ENCODE peak calls at places on chromosomes 13 and 19, in five cellular contexts. One of them, this sample, is unnamed.

GRCh38 chr13:106381083-106381482 is 154.4 kb downstream of the EFNB2 start:
- DNase-seq in spleen: no peak
- DNase-seq in tibial artery: no peak
- DNase-seq in colonic mucosa: no peak
- DNase-seq in AG10803: no peak
- DNase-seq in this sample: no peak

GRCh38 chr13:31105020-31105800 is 56.5 kb downstream of the HSPH1 start:
- DNase-seq in spleen: no peak
- DNase-seq in tibial artery: no peak
- DNase-seq in colonic mucosa: no peak
- DNase-seq in AG10803: no peak
- DNase-seq in this sample: no peak

GRCh38 chr13:44843403-44843802 is 145.9 kb downstream of the NUFIP1 start:
- DNase-seq in spleen: no peak
- DNase-seq in tibial artery: no peak
- DNase-seq in colonic mucosa: no peak
- DNase-seq in AG10803: peak
- DNase-seq in this sample: no peak

GRCh38 chr13:44012910-44013309 is 133.2 kb downstream of the LACC1 start:
- DNase-seq in spleen: no peak
- DNase-seq in tibial artery: no peak
- DNase-seq in colonic mucosa: no peak
- DNase-seq in AG10803: no peak
- DNase-seq in this sample: no peak

GRCh38 chr19:47389150-47389556 is 30.2 kb downstream of the MEIS3 start:
- DNase-seq in spleen: peak
- DNase-seq in tibial artery: no peak
- DNase-seq in colonic mucosa: no peak
- DNase-seq in AG10803: no peak
- DNase-seq in this sample: no peak

GRCh38 chr13:61880576-61881283 is 465.1 kb upstream of the PCDH20 start:
- DNase-seq in spleen: no peak
- DNase-seq in tibial artery: no peak
- DNase-seq in colonic mucosa: no peak
- DNase-seq in AG10803: no peak
- DNase-seq in this sample: no peak

GRCh38 chr19:47581605-47582319 is 8.8 kb upstream of the ZNF541 start:
- DNase-seq in spleen: no peak
- DNase-seq in tibial artery: no peak
- DNase-seq in colonic mucosa: no peak
- DNase-seq in AG10803: no peak
- DNase-seq in this sample: no peak

GRCh38 chr13:35700661-35701060 is 224.2 kb upstream of the MAB21L1 start:
- DNase-seq in spleen: no peak
- DNase-seq in tibial artery: no peak
- DNase-seq in colonic mucosa: no peak
- DNase-seq in AG10803: peak
- DNase-seq in this sample: no peak

GRCh38 chr19:9953802-9954542 is 17.7 kb upstream of the OLFM2 start:
- DNase-seq in spleen: no peak
- DNase-seq in tibial artery: no peak
- DNase-seq in colonic mucosa: no peak
- DNase-seq in AG10803: no peak
- DNase-seq in this sample: no peak

GRCh38 chr19:1250374-1251232 is 2.2 kb downstream of the MIDN start:
- DNase-seq in spleen: peak
- DNase-seq in tibial artery: no peak
- DNase-seq in colonic mucosa: peak
- DNase-seq in AG10803: peak
- DNase-seq in this sample: no peak

GRCh38 chr13:76884167-76884566 is 2.0 kb downstream of the KCTD12 start:
- DNase-seq in spleen: peak
- DNase-seq in tibial artery: peak
- DNase-seq in colonic mucosa: peak
- DNase-seq in AG10803: peak
- DNase-seq in this sample: no peak
- TF ChIP-seq CTCF in spleen: no peak
- TF ChIP-seq CTCF in tibial artery: no peak
- TF ChIP-seq CTCF in colonic mucosa: no peak
- TF ChIP-seq CTCF in AG10803: peak
- TF ChIP-seq CTCF in this sample: no peak

GRCh38 chr19:40322951-40323615 is 25.1 kb downstream of the C19orf47 start:
- DNase-seq in spleen: no peak
- DNase-seq in tibial artery: no peak
- DNase-seq in colonic mucosa: no peak
- DNase-seq in AG10803: no peak
- DNase-seq in this sample: no peak
- TF ChIP-seq CTCF in spleen: no peak
- TF ChIP-seq CTCF in tibial artery: no peak
- TF ChIP-seq CTCF in colonic mucosa: no peak
- TF ChIP-seq CTCF in AG10803: no peak
- TF ChIP-seq CTCF in this sample: no peak

GRCh38 chr19:17680235-17680722 is 7.9 kb downstream of the UNC13A start:
- DNase-seq in spleen: peak
- DNase-seq in tibial artery: peak
- DNase-seq in colonic mucosa: peak
- DNase-seq in AG10803: peak
- DNase-seq in this sample: peak
- TF ChIP-seq CTCF in spleen: no peak
- TF ChIP-seq CTCF in tibial artery: no peak
- TF ChIP-seq CTCF in colonic mucosa: no peak
- TF ChIP-seq CTCF in AG10803: no peak
- TF ChIP-seq CTCF in this sample: no peak

GRCh38 chr19:39768811-39769210 is 9.8 kb upstream of the LEUTX start:
- DNase-seq in spleen: no peak
- DNase-seq in tibial artery: no peak
- DNase-seq in colonic mucosa: no peak
- DNase-seq in AG10803: no peak
- DNase-seq in this sample: no peak
- TF ChIP-seq CTCF in spleen: no peak
- TF ChIP-seq CTCF in tibial artery: no peak
- TF ChIP-seq CTCF in colonic mucosa: no peak
- TF ChIP-seq CTCF in AG10803: no peak
- TF ChIP-seq CTCF in this sample: no peak

DNA sequence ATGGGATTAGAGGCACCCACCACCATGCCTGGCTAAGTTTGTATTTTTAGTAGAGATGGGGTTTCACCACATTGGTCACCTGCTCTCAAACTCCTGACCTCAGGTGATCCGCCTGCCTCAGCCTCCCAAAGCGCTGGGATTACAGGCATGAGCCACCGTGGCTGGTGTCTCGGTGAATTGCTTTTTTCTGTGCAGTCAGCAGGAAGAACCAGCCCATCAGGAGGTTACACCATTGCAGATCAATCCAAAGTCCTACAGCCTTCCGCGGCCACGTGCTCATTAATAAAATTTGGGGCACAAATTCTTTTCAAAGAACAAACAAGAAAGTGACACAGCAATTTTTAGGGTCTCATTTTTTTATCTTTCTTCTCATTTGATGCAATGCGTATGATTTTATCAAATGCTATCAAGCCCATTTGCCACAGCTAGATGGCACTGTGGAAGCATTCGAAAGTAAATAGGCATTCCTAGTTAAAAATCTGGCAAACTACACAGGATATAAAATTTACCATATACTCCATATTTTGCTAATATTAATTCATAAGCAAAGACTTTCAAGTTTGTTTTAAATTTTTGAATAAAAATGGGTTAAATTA is 54.4 kb upstream of the ZNF835 start:
- DNase-seq in spleen: no peak
- DNase-seq in tibial artery: no peak
- DNase-seq in colonic mucosa: no peak
- DNase-seq in AG10803: no peak
- DNase-seq in this sample: no peak
- TF ChIP-seq CTCF in spleen: no peak
- TF ChIP-seq CTCF in tibial artery: no peak
- TF ChIP-seq CTCF in colonic mucosa: no peak
- TF ChIP-seq CTCF in AG10803: no peak
- TF ChIP-seq CTCF in this sample: no peak